ENCODE peak calls at places on chromosome 17, in eight cellular contexts. R is left cardiac atrium; B is upper lobe of right lung; J is stimulated activated naive CD8-positive, alpha-beta T cell treated with anti-CD3 and anti-CD28 coated beads, Interleukin-15, Interleukin-2, amounts not matched to agents 100 U/mL and 50 U/mL, for 24 hours; M is activated CD8-positive, alpha-beta memory T cell treated with anti-CD3 and anti-CD28 coated beads, Interleukin-2, amount 10 ng/mL, durations not matched to agents 7 days and 5 days; G is right lobe of liver; P is activated CD8-positive, alpha-beta T cell treated with anti-CD3 and anti-CD28 coated beads for 36 hours; Z is omental fat pad. S is an unnamed sample.

GRCh38 chr17:40095944-40096791 is 4.2 kb downstream of the NR1D1 start:
- ATAC-seq in R (no peak), B (peak), J (peak), M (peak), G (no peak), P (peak), Z (no peak), S (peak)

GRCh38 chr17:49471089-49471683 is 23.9 kb upstream of the NGFR start:
- ATAC-seq in R (peak), B (no peak), J (no peak), M (no peak), G (no peak), P (no peak), Z (no peak), S (no peak)

GRCh38 chr17:3946711-3947235 is 17.5 kb downstream of the ATP2A3 start:
- ATAC-seq in R (no peak), B (no peak), J (no peak), M (no peak), G (no peak), P (no peak), Z (no peak), S (no peak)

GRCh38 chr17:27760069-27760885 is 40.1 kb downstream of the NOS2 start:
- ATAC-seq in R (peak), B (peak), J (peak), M (peak), G (peak), P (peak), Z (no peak), S (peak)

GRCh38 chr17:30920282-30920681 is 1.5 kb upstream of the ADAP2 start:
- ATAC-seq in R (no peak), B (no peak), J (no peak), M (no peak), G (no peak), P (no peak), Z (no peak), S (no peak)

GRCh38 chr17:10754109-10754508 is 24.3 kb upstream of the TMEM220 start:
- ATAC-seq in R (no peak), B (peak), J (no peak), M (no peak), G (no peak), P (no peak), Z (no peak), S (no peak)

GRCh38 chr17:47694818-47695663 is 1.1 kb downstream of the TBKBP1 start:
- ATAC-seq in R (peak), B (peak), J (peak), M (no peak), G (peak), P (peak), Z (peak), S (peak)

GRCh38 chr17:83081561-83082201 is 2.3 kb downstream of the METRNL start:
- ATAC-seq in R (peak), B (peak), J (no peak), M (no peak), G (no peak), P (no peak), Z (no peak), S (no peak)

GRCh38 chr17:3695129-3695722 is 729 bp downstream of the P2RX5 start:
- ATAC-seq in R (peak), B (no peak), J (no peak), M (peak), G (peak), P (peak), Z (peak), S (peak)

GRCh38 chr17:46995841-46996571 is 17.0 kb upstream of the RPRML start:
- ATAC-seq in R (no peak), B (no peak), J (no peak), M (no peak), G (no peak), P (no peak), Z (no peak), S (no peak)

GRCh38 chr17:2184993-2185931 is 118.3 kb downstream of the SMG6 start:
- ATAC-seq in R (no peak), B (peak), J (no peak), M (no peak), G (no peak), P (peak), Z (no peak), S (no peak)

GRCh38 chr17:77127735-77128361 is 12.9 kb upstream of the SEC14L1 start:
- ATAC-seq in R (peak), B (peak), J (peak), M (peak), G (peak), P (peak), Z (peak), S (peak)

S was measured in stimulated activated memory B cell treated with anti-CD40 and anti-IgM and Interleukin-4, amounts not matched to agents 10 μg/mL and 1 μg/mL and 100 μg/mL, for 72 hours.